ENCODE peak calls at places on chromosomes 5 and 9, in five cellular contexts. P is A549, Z is fibroblast of lung, A is hepatocyte, V is stomach. T is an unnamed sample.

GRCh38 chr5:150215978-150216944 is 26.4 kb downstream of the SLC6A7 start:
- DNase-seq in Z (no peak), A (peak; percentile 63), V (no peak), P (no peak), T (no peak)

GRCh38 chr5:33891731-33892418 is at the start of gene ADAMTS12:
- DNase-seq in A (peak; percentile 41), V (no peak), P (peak; percentile 18), Z (peak; percentile 80), T (peak; percentile 80)

GRCh38 chr5:174425271-174425963 is 299.0 kb upstream of the MSX2 start:
- DNase-seq in P (no peak), A (peak; percentile 20), Z (no peak), V (no peak), T (no peak)

GRCh38 chr9:97802276-97802675 is 50.8 kb upstream of the FOXE1 start:
- DNase-seq in Z (peak; percentile 78), A (peak; percentile 74), P (peak; percentile 54), V (no peak), T (peak; percentile 29)

GRCh38 chr5:43658499-43658898 is 55.5 kb downstream of the NNT start:
- DNase-seq in V (no peak), P (no peak), A (no peak), Z (peak; percentile 78), T (no peak)

GRCh38 chr9:107312651-107313050 is 29.6 kb downstream of the RAD23B start:
- DNase-seq in Z (peak; percentile 20), V (no peak), P (no peak), A (no peak), T (peak; percentile 64)

GRCh38 chr9:35609001-35609819 is 4.1 kb downstream of the TESK1 start:
- DNase-seq in V (no peak), Z (no peak), A (no peak), P (no peak), T (no peak)

GRCh38 chr5:151581841-151582583 is 9.1 kb downstream of the FAT2 start:
- DNase-seq in A (no peak), Z (no peak), P (no peak), V (no peak), T (no peak)

GRCh38 chr5:34497031-34497808 is 158.9 kb upstream of the RAI14 start:
- DNase-seq in A (no peak), Z (no peak), V (no peak), P (no peak), T (no peak)

GRCh38 chr5:1010641-1011046 is 2.0 kb downstream of the NKD2 start:
- DNase-seq in V (no peak), Z (no peak), P (no peak), A (no peak), T (no peak)

GRCh38 chr9:29796291-29796952 is 2223.1 kb upstream of the C9orf72 start:
- DNase-seq in V (no peak), P (no peak), Z (no peak), A (no peak), T (no peak)

GRCh38 chr9:75033789-75034473 is 5.8 kb upstream of the CARNMT1 start:
- DNase-seq in P (no peak), Z (no peak), A (no peak), V (no peak), T (no peak)

GRCh38 chr5:73323466-73323865 is 125.1 kb downstream of the FOXD1 start:
- DNase-seq in V (no peak), Z (no peak), P (no peak), A (no peak), T (no peak)

GRCh38 chr5:103525366-103525765 is 37.2 kb downstream of the NUDT12 start:
- DNase-seq in A (no peak), P (no peak), Z (no peak), V (no peak), T (no peak)

GRCh38 chr5:16894236-16895057 is 41.6 kb downstream of the MYO10 start:
- DNase-seq in A (peak; percentile 81), P (peak; percentile 98), V (peak; percentile 62), Z (peak; percentile 98), T (peak; percentile 54)
- TF ChIP-seq CTCF in A (no peak), P (no peak), V (no peak), Z (no peak), T (no peak)

DNA sequence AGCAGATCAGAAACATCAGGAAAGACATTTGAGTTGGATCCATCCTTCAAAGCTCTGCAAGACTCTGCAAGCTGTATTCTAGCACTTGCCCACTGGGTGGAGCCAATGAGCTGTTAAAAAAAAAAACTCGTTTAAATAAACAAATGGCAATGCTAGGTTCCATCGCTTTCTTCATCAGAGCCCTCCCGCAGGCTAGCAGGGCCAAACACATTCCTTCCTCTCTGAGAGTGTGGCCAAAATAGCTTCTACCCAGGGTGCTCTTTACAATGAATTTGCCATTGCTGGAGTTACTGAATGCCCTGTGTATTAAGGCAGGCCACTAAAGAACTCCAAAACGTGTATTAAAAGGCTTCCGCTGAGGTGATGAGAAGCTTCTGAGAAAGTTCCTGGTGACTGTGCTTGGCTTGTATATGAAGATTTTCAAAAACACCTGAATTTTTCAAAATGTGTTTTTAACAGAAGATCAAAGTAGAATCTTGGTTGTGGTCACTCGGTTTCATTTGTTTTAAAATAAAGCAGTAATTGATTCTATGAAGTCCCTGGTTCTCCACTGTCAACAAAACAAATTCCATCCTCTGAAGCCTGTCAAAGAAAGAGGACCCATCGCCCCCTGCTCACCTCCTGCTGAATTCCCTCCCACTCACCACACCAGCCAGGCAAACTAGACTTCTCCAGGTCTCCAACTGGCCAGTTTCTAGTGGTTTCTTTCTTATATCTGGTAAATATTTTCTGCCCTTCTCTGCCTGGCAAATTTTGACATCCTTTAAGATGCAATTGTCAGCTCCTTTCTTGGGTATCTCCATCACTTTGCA is 36.5 kb upstream of the EQTN start:
- DNase-seq in P (peak; percentile 71), A (peak; percentile 84), V (peak; percentile 69), Z (peak; percentile 57), T (peak; percentile 85)
- H3K4me1 ChIP-seq in P (peaks cover 6% of the 10 kb centered on the region), A (peaks cover 10% of the 10 kb centered on the region), V (peaks cover 24% of the 10 kb centered on the region), Z (no peaks in the 10 kb centered on the region), T (no peaks in the 10 kb centered on the region)

DNA sequence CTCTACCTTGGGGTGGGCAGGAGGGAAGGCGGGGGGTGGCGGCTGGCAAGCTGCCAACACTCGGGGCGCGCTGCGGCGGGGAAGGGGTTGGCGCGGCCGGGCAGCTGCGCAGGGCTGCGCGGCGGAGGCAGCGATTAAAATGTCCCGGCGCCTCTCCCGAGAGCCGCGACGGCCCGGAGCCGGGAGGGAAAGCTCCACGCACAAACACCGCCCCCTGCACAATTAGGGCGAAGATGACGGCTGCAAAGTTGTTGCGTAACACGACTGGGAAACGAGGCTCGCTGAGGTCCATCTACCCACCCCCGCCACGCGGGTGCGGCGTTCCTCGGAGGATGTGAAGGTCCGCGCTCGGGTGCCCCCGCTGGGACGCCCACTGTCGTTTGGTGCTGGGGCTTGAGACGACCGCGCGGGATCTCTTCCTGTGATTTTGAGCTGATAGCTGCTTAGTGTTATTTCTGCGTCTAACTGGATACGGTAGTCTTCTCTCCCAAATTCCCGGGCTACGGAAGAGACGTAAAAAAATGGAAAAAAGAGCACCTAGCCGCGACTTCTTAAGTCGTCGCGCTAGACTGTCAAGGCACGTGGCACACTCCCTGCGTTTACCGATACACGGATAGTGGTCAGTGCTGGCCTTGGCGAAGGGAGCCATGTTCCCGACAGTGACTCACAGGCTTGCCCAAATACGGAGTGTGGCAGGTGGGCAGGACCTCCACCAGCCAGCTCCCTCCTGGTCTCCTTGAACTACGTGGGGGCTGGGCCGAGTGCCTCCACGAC is 958 bp upstream of the NFIL3 start:
- DNase-seq in Z (peak; percentile 81), V (peak; percentile 80), A (peak; percentile 93), P (peak; percentile 62), T (peak; percentile 69)
- TF ChIP-seq CTCF in Z (peak; percentile 28), V (no peak), A (no peak), P (peak; percentile 24), T (peak; percentile 7)

DNA sequence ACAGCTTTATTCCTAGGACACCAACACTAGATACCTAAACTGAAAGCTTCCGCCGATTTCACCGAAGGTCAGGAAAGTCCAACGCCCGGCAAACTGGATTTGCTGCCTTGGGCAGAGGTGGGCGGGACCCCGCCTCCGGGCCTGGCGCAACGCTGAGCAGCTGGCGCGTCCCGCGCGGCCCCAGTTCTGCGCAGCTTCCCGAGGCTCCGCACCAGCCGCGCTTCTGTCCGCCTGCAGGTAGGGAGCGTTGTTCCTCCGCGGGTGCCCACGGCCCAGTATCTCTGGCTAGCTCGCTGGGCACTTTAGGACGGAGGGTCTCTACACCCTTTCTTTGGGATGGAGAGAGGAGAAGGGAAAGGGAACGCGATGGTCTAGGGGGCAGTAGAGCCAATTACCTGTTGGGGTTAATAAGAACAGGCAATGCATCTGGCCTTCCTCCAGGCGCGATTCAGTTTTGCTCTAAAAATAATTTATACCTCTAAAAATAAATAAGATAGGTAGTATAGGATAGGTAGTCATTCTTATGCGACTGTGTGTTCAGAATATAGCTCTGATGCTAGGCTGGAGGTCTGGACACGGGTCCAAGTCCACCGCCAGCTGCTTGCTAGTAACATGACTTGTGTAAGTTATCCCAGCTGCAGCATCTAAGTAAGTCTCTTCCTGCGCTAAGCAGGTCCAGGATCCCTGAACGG is at the start of gene CD274:
- DNase-seq in P (peak; percentile 91), Z (peak; percentile 92), V (peak; percentile 93), A (peak; percentile 93), T (peak; percentile 95)
- H3K4me1 ChIP-seq in P (peaks cover 53% of the 10 kb centered on the region), Z (peaks cover 14% of the 10 kb centered on the region), V (peaks cover 4% of the 10 kb centered on the region), A (no peaks in the 10 kb centered on the region), T (no peaks in the 10 kb centered on the region)

DNA sequence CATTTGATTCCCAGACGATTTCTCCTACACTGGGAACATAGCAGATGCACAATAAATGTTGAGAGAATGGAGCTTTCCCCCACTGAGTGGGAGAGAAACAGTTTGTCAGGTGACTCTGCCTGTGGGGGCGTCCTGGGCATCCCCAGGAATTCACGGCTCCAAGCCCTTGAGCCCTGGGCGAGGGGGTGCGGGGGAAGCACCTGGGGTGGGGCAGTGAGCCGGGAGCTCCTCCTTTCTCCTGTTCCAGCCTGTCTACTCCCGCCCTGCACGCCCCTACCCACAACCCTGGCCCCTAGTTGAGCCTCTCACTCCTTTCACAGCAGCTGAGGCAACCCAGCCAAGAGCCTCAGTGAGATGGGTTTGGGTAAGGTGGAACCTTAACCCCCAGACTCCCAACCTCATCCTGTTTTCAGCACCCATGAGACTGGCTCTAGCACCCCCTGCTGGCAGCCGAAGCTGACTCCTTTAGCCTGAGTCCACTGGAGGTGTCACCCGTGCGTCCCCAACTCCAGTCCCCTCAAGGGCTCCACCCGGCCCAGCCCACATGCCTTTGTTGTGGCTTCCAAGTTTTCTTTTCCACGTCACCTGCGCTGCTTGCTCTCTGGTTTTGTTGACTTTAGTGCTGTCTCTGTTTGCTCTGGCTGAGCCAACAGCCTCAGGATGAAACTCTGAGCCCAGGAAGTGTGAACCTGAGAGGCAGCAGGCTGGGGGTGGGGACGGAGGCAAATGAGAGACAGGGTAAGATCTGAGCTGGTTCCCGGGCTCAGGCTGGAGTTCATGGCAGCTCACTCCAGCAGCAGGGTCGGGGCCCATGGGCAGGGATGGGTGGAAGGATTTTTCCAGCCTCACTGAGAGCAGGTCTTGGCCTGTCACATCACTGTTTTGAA is 13.0 kb upstream of the AQP7 start:
- DNase-seq in V (peak; percentile 93), Z (peak; percentile 11), A (peak; percentile 91), P (peak; percentile 98), T (peak; percentile 52)
- TF ChIP-seq CTCF in V (peak; percentile 84), Z (peak; percentile 83), A (peak; percentile 69), P (peak; percentile 91), T (peak; percentile 87)